ENCODE peak calls at places on chromosomes 5 and 9, in six cellular contexts. One of them, this sample, is unnamed.

GRCh38 chr9:121868611-121869010 is 217.2 kb downstream of the DAB2IP start:
- ATAC-seq in HepG2: no peak
- ATAC-seq in HCT116: no peak
- ATAC-seq in K562: no peak
- ATAC-seq in GM12878: no peak
- ATAC-seq in upper lobe of left lung: no peak
- ATAC-seq in this sample: no peak

GRCh38 chr9:134496413-134497282 is 145.0 kb upstream of the COL5A1 start:
- ATAC-seq in HepG2: no peak
- ATAC-seq in HCT116: no peak
- ATAC-seq in K562: no peak
- ATAC-seq in GM12878: no peak
- ATAC-seq in upper lobe of left lung: peak; percentile 60
- ATAC-seq in this sample: no peak

GRCh38 chr9:7567687-7568086 is 231.9 kb downstream of the DMAC1 start:
- ATAC-seq in HepG2: no peak
- ATAC-seq in HCT116: no peak
- ATAC-seq in K562: no peak
- ATAC-seq in GM12878: no peak
- ATAC-seq in upper lobe of left lung: no peak
- ATAC-seq in this sample: no peak

GRCh38 chr5:14628346-14628745 is 36.2 kb upstream of the OTULIN start:
- ATAC-seq in HepG2: peak; percentile 57
- ATAC-seq in HCT116: no peak
- ATAC-seq in K562: peak; percentile 73
- ATAC-seq in GM12878: peak; percentile 78
- ATAC-seq in upper lobe of left lung: peak; percentile 57
- ATAC-seq in this sample: no peak

GRCh38 chr5:145803072-145803471 is 32.1 kb downstream of the PRELID2 start:
- ATAC-seq in HepG2: no peak
- ATAC-seq in HCT116: no peak
- ATAC-seq in K562: no peak
- ATAC-seq in GM12878: no peak
- ATAC-seq in upper lobe of left lung: no peak
- ATAC-seq in this sample: no peak

GRCh38 chr9:89729954-89730530 is 125.2 kb downstream of the GADD45G start:
- ATAC-seq in HepG2: no peak
- ATAC-seq in HCT116: no peak
- ATAC-seq in K562: no peak
- ATAC-seq in GM12878: no peak
- ATAC-seq in upper lobe of left lung: no peak
- ATAC-seq in this sample: no peak

GRCh38 chr5:127417534-127417933 is 99.9 kb upstream of the PRRC1 start:
- ATAC-seq in HepG2: no peak
- ATAC-seq in HCT116: no peak
- ATAC-seq in K562: no peak
- ATAC-seq in GM12878: no peak
- ATAC-seq in upper lobe of left lung: no peak
- ATAC-seq in this sample: no peak

GRCh38 chr9:87148391-87149237 is 201.3 kb upstream of the GAS1 start:
- ATAC-seq in HepG2: peak; percentile 68
- ATAC-seq in HCT116: no peak
- ATAC-seq in K562: peak; percentile 91
- ATAC-seq in GM12878: no peak
- ATAC-seq in upper lobe of left lung: peak; percentile 96
- ATAC-seq in this sample: peak; percentile 93

GRCh38 chr5:149586708-149587318 is 5.5 kb downstream of the ARHGEF37 start:
- ATAC-seq in HepG2: no peak
- ATAC-seq in HCT116: no peak
- ATAC-seq in K562: no peak
- ATAC-seq in GM12878: peak; percentile 83
- ATAC-seq in upper lobe of left lung: peak; percentile 37
- ATAC-seq in this sample: no peak

GRCh38 chr5:55037816-55038379 is 13.8 kb downstream of the GZMK start:
- ATAC-seq in HepG2: no peak
- ATAC-seq in HCT116: no peak
- ATAC-seq in K562: no peak
- ATAC-seq in GM12878: no peak
- ATAC-seq in upper lobe of left lung: no peak
- ATAC-seq in this sample: no peak

GRCh38 chr5:14753947-14754346 is 89.4 kb downstream of the OTULIN start:
- ATAC-seq in HepG2: no peak
- ATAC-seq in HCT116: no peak
- ATAC-seq in K562: no peak
- ATAC-seq in GM12878: no peak
- ATAC-seq in upper lobe of left lung: no peak
- ATAC-seq in this sample: no peak

GRCh38 chr9:90114641-90115040 is 509.8 kb downstream of the GADD45G start:
- ATAC-seq in HepG2: no peak
- ATAC-seq in HCT116: no peak
- ATAC-seq in K562: no peak
- ATAC-seq in GM12878: no peak
- ATAC-seq in upper lobe of left lung: no peak
- ATAC-seq in this sample: no peak

GRCh38 chr5:1105350-1106265 is 6.3 kb downstream of the SLC12A7 start:
- ATAC-seq in HepG2: peak; percentile 70
- ATAC-seq in HCT116: no peak
- ATAC-seq in K562: peak; percentile 93
- ATAC-seq in GM12878: peak; percentile 76
- ATAC-seq in upper lobe of left lung: peak; percentile 19
- ATAC-seq in this sample: no peak

GRCh38 chr5:32499261-32499660 is 54.7 kb upstream of the ZFR start:
- ATAC-seq in HepG2: peak; percentile 22
- ATAC-seq in HCT116: no peak
- ATAC-seq in K562: no peak
- ATAC-seq in GM12878: no peak
- ATAC-seq in upper lobe of left lung: no peak
- ATAC-seq in this sample: no peak

GRCh38 chr5:152113401-152113800 is 188.8 kb upstream of the GLRA1 start:
- ATAC-seq in HepG2: no peak
- ATAC-seq in HCT116: peak; percentile 54
- ATAC-seq in K562: no peak
- ATAC-seq in GM12878: peak; percentile 96
- ATAC-seq in upper lobe of left lung: no peak
- ATAC-seq in this sample: no peak

GRCh38 chr9:97386733-97387503 is 25.0 kb upstream of the TDRD7 start:
- ATAC-seq in HepG2: peak; percentile 67
- ATAC-seq in HCT116: peak; percentile 85
- ATAC-seq in K562: peak; percentile 88
- ATAC-seq in GM12878: peak; percentile 44
- ATAC-seq in upper lobe of left lung: peak; percentile 78
- ATAC-seq in this sample: peak; percentile 44

GRCh38 chr9:97384406-97385262 is 27.3 kb upstream of the TDRD7 start:
- ATAC-seq in HepG2: no peak
- ATAC-seq in HCT116: no peak
- ATAC-seq in K562: no peak
- ATAC-seq in GM12878: no peak
- ATAC-seq in upper lobe of left lung: no peak
- ATAC-seq in this sample: no peak

GRCh38 chr9:97386265-97386633 is 25.6 kb upstream of the TDRD7 start:
- ATAC-seq in HepG2: peak; percentile 43
- ATAC-seq in HCT116: no peak
- ATAC-seq in K562: no peak
- ATAC-seq in GM12878: no peak
- ATAC-seq in upper lobe of left lung: no peak
- ATAC-seq in this sample: peak; percentile 18

GRCh38 chr9:97387504-97387886 is 24.4 kb upstream of the TDRD7 start:
- ATAC-seq in HepG2: peak; percentile 8
- ATAC-seq in HCT116: peak; percentile 3
- ATAC-seq in K562: peak; percentile 32
- ATAC-seq in GM12878: no peak
- ATAC-seq in upper lobe of left lung: no peak
- ATAC-seq in this sample: no peak

GRCh38 chr9:97385626-97386264 is 26.2 kb upstream of the TDRD7 start:
- ATAC-seq in HepG2: no peak
- ATAC-seq in HCT116: no peak
- ATAC-seq in K562: no peak
- ATAC-seq in GM12878: no peak
- ATAC-seq in upper lobe of left lung: no peak
- ATAC-seq in this sample: peak; percentile 20
- TF ChIP-seq POLR2A in HepG2: no peak
- TF ChIP-seq POLR2A in HCT116: no peak
- TF ChIP-seq POLR2A in K562: no peak
- TF ChIP-seq POLR2A in GM12878: no peak
- TF ChIP-seq POLR2A in upper lobe of left lung: no peak
- TF ChIP-seq POLR2A in this sample: no peak

DNA sequence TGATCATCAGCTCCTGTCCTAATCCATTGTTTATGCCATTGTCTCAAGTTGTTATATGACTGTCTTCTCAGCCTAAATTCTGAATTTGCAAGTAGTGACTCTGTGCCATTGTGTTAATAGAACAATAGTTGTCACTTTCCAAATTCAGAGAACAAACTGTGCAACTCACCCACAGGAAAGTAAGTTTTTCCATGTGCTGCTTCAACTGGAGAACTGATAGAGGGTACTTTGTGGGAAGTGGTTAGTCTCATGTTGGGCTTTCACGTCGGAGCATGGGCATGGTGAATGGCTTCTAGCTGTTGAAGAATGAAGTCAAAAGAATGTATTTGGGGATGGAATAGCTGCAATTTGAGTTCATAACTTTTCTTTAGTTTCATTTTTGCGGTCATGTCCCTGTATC is 146.0 kb downstream of the CD180 start:
- ATAC-seq in HepG2: no peak
- ATAC-seq in HCT116: no peak
- ATAC-seq in K562: no peak
- ATAC-seq in GM12878: no peak
- ATAC-seq in upper lobe of left lung: no peak
- ATAC-seq in this sample: peak; percentile 53
- TF ChIP-seq POLR2AphosphoS5 in HepG2: no peak
- TF ChIP-seq POLR2AphosphoS5 in HCT116: no peak
- TF ChIP-seq POLR2AphosphoS5 in K562: no peak
- TF ChIP-seq POLR2AphosphoS5 in GM12878: no peak
- TF ChIP-seq POLR2AphosphoS5 in upper lobe of left lung: peak; percentile 16
- TF ChIP-seq POLR2AphosphoS5 in this sample: no peak

GRCh38 chr5:80866372-80866771 is 93.8 kb upstream of the RASGRF2 start:
- ATAC-seq in HepG2: no peak
- ATAC-seq in HCT116: no peak
- ATAC-seq in K562: no peak
- ATAC-seq in GM12878: no peak
- ATAC-seq in upper lobe of left lung: peak; percentile 31
- ATAC-seq in this sample: no peak
- H3K4me1 ChIP-seq in HepG2: no peaks in the 10 kb centered on the region
- H3K4me1 ChIP-seq in HCT116: peaks cover 1% of the 10 kb centered on the region
- H3K4me1 ChIP-seq in K562: no peaks in the 10 kb centered on the region
- H3K4me1 ChIP-seq in GM12878: peaks cover 7% of the 10 kb centered on the region
- H3K4me1 ChIP-seq in upper lobe of left lung: no peaks in the 10 kb centered on the region
- H3K4me1 ChIP-seq in this sample: no peaks in the 10 kb centered on the region

GRCh38 chr5:180809403-180810209 is 7.0 kb upstream of the MGAT1 start:
- ATAC-seq in HepG2: peak; percentile 78
- ATAC-seq in HCT116: peak; percentile 78
- ATAC-seq in K562: peak; percentile 84
- ATAC-seq in GM12878: peak; percentile 75
- ATAC-seq in upper lobe of left lung: peak; percentile 94
- ATAC-seq in this sample: peak; percentile 92

GRCh38 chr5:180811012-180811622 is 8.5 kb upstream of the MGAT1 start:
- ATAC-seq in HepG2: no peak
- ATAC-seq in HCT116: no peak
- ATAC-seq in K562: no peak
- ATAC-seq in GM12878: no peak
- ATAC-seq in upper lobe of left lung: peak; percentile 1
- ATAC-seq in this sample: no peak

GRCh38 chr5:180811623-180812119 is 9.1 kb upstream of the MGAT1 start:
- ATAC-seq in HepG2: no peak
- ATAC-seq in HCT116: no peak
- ATAC-seq in K562: no peak
- ATAC-seq in GM12878: no peak
- ATAC-seq in upper lobe of left lung: no peak
- ATAC-seq in this sample: no peak

GRCh38 chr5:180808461-180809000 is 5.9 kb upstream of the MGAT1 start:
- ATAC-seq in HepG2: peak; percentile 1
- ATAC-seq in HCT116: no peak
- ATAC-seq in K562: no peak
- ATAC-seq in GM12878: no peak
- ATAC-seq in upper lobe of left lung: no peak
- ATAC-seq in this sample: no peak

DNA sequence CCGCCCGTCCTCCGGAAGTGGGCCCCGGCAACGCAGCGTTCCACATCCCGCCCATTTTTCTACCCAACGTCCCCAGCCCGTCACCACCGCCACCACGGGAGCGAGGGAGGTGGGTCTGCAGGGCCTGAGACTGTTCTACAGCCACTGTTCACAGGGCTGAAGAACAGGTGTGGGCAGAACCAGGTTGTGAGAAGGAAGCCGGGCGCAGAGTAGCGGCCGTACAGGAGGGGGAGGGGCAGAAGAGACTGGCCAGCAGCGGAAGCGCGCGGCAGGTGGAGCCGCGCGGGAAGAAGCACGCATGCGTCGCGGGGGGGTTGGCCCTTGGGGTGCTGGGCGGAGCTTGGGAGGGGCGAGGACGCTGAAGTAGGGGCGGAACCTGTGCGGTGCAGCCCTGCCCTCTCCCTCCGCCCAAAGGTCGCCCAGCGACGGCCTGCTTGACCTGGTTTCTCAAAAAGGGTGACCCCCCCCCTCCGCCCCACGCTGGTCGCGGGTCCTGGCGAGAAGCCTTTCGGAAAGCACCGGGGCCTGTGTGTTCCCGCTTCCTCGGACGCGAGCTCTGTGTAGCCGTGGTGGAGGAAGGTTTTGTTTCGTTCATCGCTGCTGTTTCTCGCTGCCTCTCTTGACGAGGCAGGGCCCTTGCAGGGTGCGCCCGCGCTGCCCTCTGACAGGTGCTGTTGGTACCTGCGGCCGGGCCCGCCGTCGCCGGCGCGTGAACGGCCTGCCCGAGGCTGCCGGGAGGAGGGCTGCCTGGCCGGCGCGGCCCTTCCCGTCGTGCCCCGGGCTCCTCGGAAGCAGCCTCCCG is 7.8 kb upstream of the MGAT1 start:
- ATAC-seq in HepG2: peak; percentile 81
- ATAC-seq in HCT116: peak; percentile 88
- ATAC-seq in K562: peak; percentile 87
- ATAC-seq in GM12878: peak; percentile 83
- ATAC-seq in upper lobe of left lung: peak; percentile 97
- ATAC-seq in this sample: peak; percentile 94
- TF ChIP-seq POLR2A in HepG2: peak; percentile 59
- TF ChIP-seq POLR2A in HCT116: peak; percentile 46
- TF ChIP-seq POLR2A in K562: peak; percentile 98
- TF ChIP-seq POLR2A in GM12878: peak; percentile 94
- TF ChIP-seq POLR2A in upper lobe of left lung: peak; percentile 55
- TF ChIP-seq POLR2A in this sample: peak; percentile 33

GRCh38 chr9:682633-683508 is 158.6 kb upstream of the DMRT1 start:
- ATAC-seq in HepG2: peak; percentile 98
- ATAC-seq in HCT116: no peak
- ATAC-seq in K562: no peak
- ATAC-seq in GM12878: no peak
- ATAC-seq in upper lobe of left lung: no peak
- ATAC-seq in this sample: no peak
- TF ChIP-seq POLR2AphosphoS5 in HepG2: peak; percentile 95
- TF ChIP-seq POLR2AphosphoS5 in HCT116: no peak
- TF ChIP-seq POLR2AphosphoS5 in K562: no peak
- TF ChIP-seq POLR2AphosphoS5 in GM12878: no peak
- TF ChIP-seq POLR2AphosphoS5 in upper lobe of left lung: no peak
- TF ChIP-seq POLR2AphosphoS5 in this sample: peak; percentile 20

This sample was measured in gastroesophageal sphincter.